ENCODE peak calls at places on chromosomes 16 and 17, in four cellular contexts. M, X, S and V are unnamed samples.
A peak's percentile ranks its signal among the peaks of the same experiment; 100 is the strongest.

GRCh38 chr17:57577751-57578607 is 167.1 kb downstream of the CCDC182 start:
- DNase-seq in M (no peak), X (no peak), S (no peak), V (peak; percentile 63)

GRCh38 chr16:53756329-53756996 is 52.5 kb downstream of the FTO start:
- DNase-seq in M (no peak), X (no peak), S (no peak), V (no peak)

GRCh38 chr17:50474523-50474922 is 4.1 kb upstream of the RSAD1 start:
- DNase-seq in M (no peak), X (no peak), S (no peak), V (no peak)

GRCh38 chr16:4365615-4366014 is 6.0 kb upstream of the VASN start:
- DNase-seq in M (no peak), X (no peak), S (no peak), V (no peak)

GRCh38 chr17:62614142-62614541 is 13.3 kb upstream of the MRC2 start:
- DNase-seq in M (no peak), X (no peak), S (no peak), V (peak; percentile 74)

GRCh38 chr17:2853111-2853721 is 57.0 kb downstream of the RAP1GAP2 start:
- DNase-seq in M (no peak), X (peak; percentile 60), S (peak; percentile 76), V (peak; percentile 87)

GRCh38 chr16:67571981-67572431 is 9.7 kb downstream of the CTCF start:
- DNase-seq in M (no peak), X (no peak), S (no peak), V (no peak)

GRCh38 chr16:19735074-19735867 is 17.2 kb downstream of the IQCK start:
- DNase-seq in M (no peak), X (no peak), S (no peak), V (no peak)

GRCh38 chr16:57984443-57985203 is 13.7 kb upstream of the CNGB1 start:
- DNase-seq in M (peak; percentile 86), X (peak; percentile 98), S (peak; percentile 96), V (peak; percentile 97)

GRCh38 chr17:47203984-47204721 is 5.0 kb upstream of the MYL4 start:
- DNase-seq in M (no peak), X (no peak), S (no peak), V (no peak)

GRCh38 chr16:7200320-7200719 is 132.3 kb upstream of the RBFOX1 start:
- DNase-seq in M (no peak), X (no peak), S (no peak), V (no peak)

GRCh38 chr16:67030221-67030962 is 1.4 kb downstream of the CBFB start:
- DNase-seq in M (no peak), X (no peak), S (peak; percentile 19), V (no peak)

GRCh38 chr17:45021607-45022287 is 29.7 kb downstream of the DCAKD start:
- DNase-seq in M (peak; percentile 54), X (peak; percentile 80), S (peak; percentile 85), V (peak; percentile 55)

GRCh38 chr16:68756250-68757051 is 19.4 kb downstream of the CDH1 start:
- DNase-seq in M (peak; percentile 96), X (no peak), S (no peak), V (peak; percentile 79)

GRCh38 chr16:86683441-86684194 is 105.3 kb downstream of the FOXL1 start:
- DNase-seq in M (no peak), X (no peak), S (no peak), V (no peak)
- H2BK120ac ChIP-seq in M (no peak overlapping the region), X (no peak overlapping the region), S (no peak overlapping the region), V (no peak overlapping the region)

DNA sequence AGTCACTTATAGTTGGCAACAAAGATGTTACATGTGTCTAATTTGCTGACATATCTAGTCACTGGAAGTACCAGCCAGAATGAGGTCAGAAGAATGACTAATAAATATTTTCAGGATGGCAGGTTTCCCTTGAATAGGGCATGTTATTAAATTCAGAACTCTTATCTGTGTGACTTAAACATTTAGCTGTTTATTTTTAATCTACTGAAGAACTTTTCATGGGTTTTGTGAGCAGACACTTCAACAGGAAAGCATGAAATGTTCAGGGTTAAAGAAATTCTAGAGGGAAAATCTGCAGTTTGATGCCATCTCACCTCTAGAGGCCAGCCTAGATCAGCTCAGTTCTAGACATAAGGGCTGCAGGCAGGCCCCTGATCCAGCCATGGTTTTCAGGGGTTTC is 13.2 kb downstream of the JPT2 start:
- DNase-seq in M (no peak), X (no peak), S (no peak), V (no peak)
- H3K79me2 ChIP-seq in M (peaks cover 11% of the 10 kb centered on the region), X (peaks cover 27% of the 10 kb centered on the region), S (peaks cover 81% of the 10 kb centered on the region), V (peaks cover 49% of the 10 kb centered on the region)

GRCh38 chr16:14502932-14503741 is 126.9 kb downstream of the PARN start:
- DNase-seq in M (no peak), X (no peak), S (no peak), V (no peak)

GRCh38 chr16:14502256-14502875 is 127.7 kb downstream of the PARN start:
- DNase-seq in M (no peak), X (no peak), S (no peak), V (no peak)

GRCh38 chr16:14499110-14499509 is 130.9 kb downstream of the PARN start:
- DNase-seq in M (no peak), X (no peak), S (no peak), V (peak; percentile 68)

GRCh38 chr16:14500791-14501190 is 129.3 kb downstream of the PARN start:
- DNase-seq in M (no peak), X (no peak), S (no peak), V (no peak)

GRCh38 chr16:14501331-14502255 is 128.5 kb downstream of the PARN start:
- DNase-seq in M (peak; percentile 73), X (peak; percentile 80), S (peak; percentile 59), V (peak; percentile 93)
- H3K4me1 ChIP-seq in M (peaks cover 12% of the 10 kb centered on the region), X (peaks cover 7% of the 10 kb centered on the region), S (peaks cover 17% of the 10 kb centered on the region), V (peaks cover 21% of the 10 kb centered on the region)

DNA sequence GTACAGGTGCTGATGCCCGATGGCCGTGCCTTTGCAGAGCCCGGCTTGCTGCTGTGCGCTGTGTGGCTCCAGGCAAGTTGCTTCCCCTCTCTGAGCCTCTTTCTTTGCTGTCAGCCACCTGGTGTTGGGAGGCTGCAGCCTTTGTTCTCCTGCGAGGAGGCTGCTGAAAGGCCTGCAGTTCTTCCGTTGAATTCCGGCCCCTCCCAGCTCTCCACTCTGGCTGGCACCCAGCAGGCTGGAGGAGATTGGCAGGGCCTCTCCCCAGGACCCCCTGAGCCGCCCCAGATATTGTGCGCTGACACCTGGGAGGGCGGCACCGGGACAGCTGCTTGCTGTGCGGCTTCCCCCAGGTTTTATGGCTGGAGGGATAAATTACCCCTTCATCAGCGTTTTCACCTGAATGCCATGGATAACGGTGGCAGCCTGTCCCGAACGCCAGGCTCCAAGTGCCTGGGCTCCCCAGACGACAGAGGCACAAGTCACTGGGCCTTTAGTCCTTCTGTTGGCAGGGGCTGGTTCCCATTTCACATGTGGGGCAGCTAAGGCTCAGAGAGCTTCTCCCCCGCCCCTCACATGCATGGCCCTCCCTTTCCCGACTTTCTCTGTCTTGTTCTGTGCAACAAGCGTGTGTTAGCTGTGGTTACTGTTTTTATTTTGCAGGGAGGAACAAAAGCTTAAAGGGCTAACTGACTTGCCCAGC is 35.1 kb upstream of the GSE1 start:
- DNase-seq in M (no peak), X (no peak), S (no peak), V (no peak)
- H2BK120ac ChIP-seq in M (no peak overlapping the region), X (no peak overlapping the region), S (no peak overlapping the region), V (no peak overlapping the region)

GRCh38 chr17:76704799-76705198 is 6.0 kb downstream of the MXRA7 start:
- DNase-seq in M (no peak), X (no peak), S (no peak), V (no peak)
- H3K79me2 ChIP-seq in M (peaks cover 2% of the 10 kb centered on the region), X (no peaks in the 10 kb centered on the region), S (no peaks in the 10 kb centered on the region), V (no peaks in the 10 kb centered on the region)

GRCh38 chr17:61159415-61159814 is 240.2 kb upstream of the TBX2 start:
- DNase-seq in M (peak; percentile 7), X (no peak), S (no peak), V (peak; percentile 53)
- H3K4me1 ChIP-seq in M (peaks cover 4% of the 10 kb centered on the region), X (peaks cover 2% of the 10 kb centered on the region), S (peaks cover 7% of the 10 kb centered on the region), V (peaks cover 3% of the 10 kb centered on the region)

DNA sequence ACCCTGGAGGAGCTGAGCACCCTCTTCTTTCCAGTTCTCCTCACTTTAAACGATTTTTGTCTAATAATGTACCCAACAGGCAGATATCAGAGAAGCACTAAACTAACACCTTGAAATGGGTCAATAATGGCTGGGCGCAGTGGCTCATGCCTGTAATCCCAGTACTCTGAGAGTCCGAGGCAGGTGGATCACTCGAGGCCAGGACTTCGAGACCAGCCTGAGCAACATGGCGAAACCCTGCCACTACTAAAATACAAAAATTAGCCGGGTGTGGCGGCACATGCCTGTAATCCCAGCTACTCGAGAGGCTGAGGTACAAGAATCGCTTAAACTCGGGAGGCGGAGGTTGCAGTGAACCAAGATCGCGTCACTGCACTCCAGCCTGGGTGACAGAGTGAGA is 57.4 kb downstream of the ZFHX3 start:
- DNase-seq in M (peak; percentile 11), X (no peak), S (no peak), V (no peak)
- H2BK120ac ChIP-seq in M (peak overlapping the region; percentile 72), X (no peak overlapping the region), S (no peak overlapping the region), V (no peak overlapping the region)